ENCODE peak calls at places on chromosomes 11 and 22, in eight cellular contexts. One of them, this sample, is unnamed.

GRCh38 chr11:130897262-130898182 is 18.8 kb downstream of the SNX19 start:
- DNase-seq in transverse colon: peak; percentile 57
- DNase-seq in lower leg skin: peak; percentile 36
- DNase-seq in testis: peak; percentile 76
- DNase-seq in A549: peak; percentile 81
- DNase-seq in heart left ventricle: peak; percentile 83
- DNase-seq in endothelial cell of umbilical vein: peak; percentile 95
- DNase-seq in adrenal gland: peak; percentile 95
- DNase-seq in this sample: peak; percentile 87

GRCh38 chr11:128432926-128433325 is 154.4 kb downstream of the ETS1 start:
- DNase-seq in transverse colon: no peak
- DNase-seq in lower leg skin: no peak
- DNase-seq in testis: no peak
- DNase-seq in A549: no peak
- DNase-seq in heart left ventricle: no peak
- DNase-seq in endothelial cell of umbilical vein: no peak
- DNase-seq in adrenal gland: no peak
- DNase-seq in this sample: no peak

GRCh38 chr11:76371170-76371569 is 9.8 kb downstream of the THAP12 start:
- DNase-seq in transverse colon: no peak
- DNase-seq in lower leg skin: no peak
- DNase-seq in testis: no peak
- DNase-seq in A549: peak; percentile 61
- DNase-seq in heart left ventricle: no peak
- DNase-seq in endothelial cell of umbilical vein: peak; percentile 95
- DNase-seq in adrenal gland: peak; percentile 26
- DNase-seq in this sample: no peak

GRCh38 chr11:72573380-72573949 is 100.8 kb downstream of the PDE2A start:
- DNase-seq in transverse colon: peak; percentile 22
- DNase-seq in lower leg skin: no peak
- DNase-seq in testis: peak; percentile 41
- DNase-seq in A549: peak; percentile 47
- DNase-seq in heart left ventricle: no peak
- DNase-seq in endothelial cell of umbilical vein: peak; percentile 46
- DNase-seq in adrenal gland: peak; percentile 47
- DNase-seq in this sample: peak; percentile 41

GRCh38 chr22:36298601-36299000 is 45.7 kb downstream of the APOL1 start:
- DNase-seq in transverse colon: no peak
- DNase-seq in lower leg skin: no peak
- DNase-seq in testis: no peak
- DNase-seq in A549: no peak
- DNase-seq in heart left ventricle: no peak
- DNase-seq in endothelial cell of umbilical vein: no peak
- DNase-seq in adrenal gland: no peak
- DNase-seq in this sample: no peak

GRCh38 chr11:12159351-12160099 is 49.1 kb downstream of the MICAL2 start:
- DNase-seq in transverse colon: no peak
- DNase-seq in lower leg skin: no peak
- DNase-seq in testis: peak; percentile 53
- DNase-seq in A549: peak; percentile 59
- DNase-seq in heart left ventricle: no peak
- DNase-seq in endothelial cell of umbilical vein: peak; percentile 47
- DNase-seq in adrenal gland: no peak
- DNase-seq in this sample: no peak

GRCh38 chr11:37504066-37504611 is 906.1 kb upstream of the RAG2 start:
- DNase-seq in transverse colon: no peak
- DNase-seq in lower leg skin: no peak
- DNase-seq in testis: no peak
- DNase-seq in A549: no peak
- DNase-seq in heart left ventricle: no peak
- DNase-seq in endothelial cell of umbilical vein: no peak
- DNase-seq in adrenal gland: no peak
- DNase-seq in this sample: no peak

GRCh38 chr22:44368611-44369010 is 55.9 kb upstream of the SHISAL1 start:
- DNase-seq in transverse colon: no peak
- DNase-seq in lower leg skin: no peak
- DNase-seq in testis: no peak
- DNase-seq in A549: no peak
- DNase-seq in heart left ventricle: no peak
- DNase-seq in endothelial cell of umbilical vein: no peak
- DNase-seq in adrenal gland: no peak
- DNase-seq in this sample: peak; percentile 10

GRCh38 chr11:73797457-73797856 is 9.8 kb downstream of the MRPL48 start:
- DNase-seq in transverse colon: no peak
- DNase-seq in lower leg skin: no peak
- DNase-seq in testis: no peak
- DNase-seq in A549: no peak
- DNase-seq in heart left ventricle: no peak
- DNase-seq in endothelial cell of umbilical vein: no peak
- DNase-seq in adrenal gland: no peak
- DNase-seq in this sample: no peak

GRCh38 chr11:76291576-76292526 is 85.5 kb upstream of the WNT11 start:
- DNase-seq in transverse colon: no peak
- DNase-seq in lower leg skin: no peak
- DNase-seq in testis: no peak
- DNase-seq in A549: peak; percentile 10
- DNase-seq in heart left ventricle: no peak
- DNase-seq in endothelial cell of umbilical vein: no peak
- DNase-seq in adrenal gland: no peak
- DNase-seq in this sample: no peak

GRCh38 chr11:59182457-59183151 is 10.7 kb downstream of the DTX4 start:
- DNase-seq in transverse colon: peak; percentile 78
- DNase-seq in lower leg skin: no peak
- DNase-seq in testis: no peak
- DNase-seq in A549: peak; percentile 23
- DNase-seq in heart left ventricle: no peak
- DNase-seq in endothelial cell of umbilical vein: no peak
- DNase-seq in adrenal gland: no peak
- DNase-seq in this sample: no peak

GRCh38 chr11:120540744-120541143 is 29.2 kb downstream of the GRIK4 start:
- DNase-seq in transverse colon: no peak
- DNase-seq in lower leg skin: no peak
- DNase-seq in testis: no peak
- DNase-seq in A549: no peak
- DNase-seq in heart left ventricle: no peak
- DNase-seq in endothelial cell of umbilical vein: no peak
- DNase-seq in adrenal gland: no peak
- DNase-seq in this sample: no peak

GRCh38 chr11:20353829-20354434 is 9.6 kb upstream of the HTATIP2 start:
- DNase-seq in transverse colon: peak; percentile 45
- DNase-seq in lower leg skin: no peak
- DNase-seq in testis: peak; percentile 52
- DNase-seq in A549: peak; percentile 51
- DNase-seq in heart left ventricle: no peak
- DNase-seq in endothelial cell of umbilical vein: peak; percentile 55
- DNase-seq in adrenal gland: peak; percentile 56
- DNase-seq in this sample: no peak

GRCh38 chr11:81644239-81644840 is 1089.3 kb downstream of the FAM181B start:
- DNase-seq in transverse colon: no peak
- DNase-seq in lower leg skin: no peak
- DNase-seq in testis: peak; percentile 43
- DNase-seq in A549: peak; percentile 56
- DNase-seq in heart left ventricle: no peak
- DNase-seq in endothelial cell of umbilical vein: peak; percentile 2
- DNase-seq in adrenal gland: peak; percentile 38
- DNase-seq in this sample: no peak

GRCh38 chr11:95641506-95641905 is 148.1 kb downstream of the FAM76B start:
- DNase-seq in transverse colon: no peak
- DNase-seq in lower leg skin: no peak
- DNase-seq in testis: peak; percentile 14
- DNase-seq in A549: no peak
- DNase-seq in heart left ventricle: no peak
- DNase-seq in endothelial cell of umbilical vein: no peak
- DNase-seq in adrenal gland: peak; percentile 24
- DNase-seq in this sample: peak; percentile 80

GRCh38 chr11:74442601-74443000 is 24.7 kb downstream of the KCNE3 start:
- DNase-seq in transverse colon: no peak
- DNase-seq in lower leg skin: no peak
- DNase-seq in testis: no peak
- DNase-seq in A549: peak; percentile 42
- DNase-seq in heart left ventricle: no peak
- DNase-seq in endothelial cell of umbilical vein: no peak
- DNase-seq in adrenal gland: no peak
- DNase-seq in this sample: no peak

GRCh38 chr11:110838808-110839207 is 126.6 kb upstream of the ARHGAP20 start:
- DNase-seq in transverse colon: no peak
- DNase-seq in lower leg skin: no peak
- DNase-seq in testis: no peak
- DNase-seq in A549: no peak
- DNase-seq in heart left ventricle: no peak
- DNase-seq in endothelial cell of umbilical vein: no peak
- DNase-seq in adrenal gland: no peak
- DNase-seq in this sample: no peak

GRCh38 chr11:18046116-18046777 is at the start of gene TPH1:
- DNase-seq in transverse colon: peak; percentile 34
- DNase-seq in lower leg skin: no peak
- DNase-seq in testis: peak; percentile 57
- DNase-seq in A549: no peak
- DNase-seq in heart left ventricle: peak; percentile 22
- DNase-seq in endothelial cell of umbilical vein: no peak
- DNase-seq in adrenal gland: peak; percentile 58
- DNase-seq in this sample: no peak

GRCh38 chr11:28760676-28761390 is 652.6 kb downstream of the METTL15 start:
- DNase-seq in transverse colon: no peak
- DNase-seq in lower leg skin: no peak
- DNase-seq in testis: no peak
- DNase-seq in A549: no peak
- DNase-seq in heart left ventricle: no peak
- DNase-seq in endothelial cell of umbilical vein: no peak
- DNase-seq in adrenal gland: no peak
- DNase-seq in this sample: no peak

GRCh38 chr22:33519140-33519973 is 400.9 kb downstream of the LARGE1 start:
- DNase-seq in transverse colon: peak; percentile 22
- DNase-seq in lower leg skin: peak; percentile 31
- DNase-seq in testis: peak; percentile 54
- DNase-seq in A549: peak; percentile 71
- DNase-seq in heart left ventricle: peak; percentile 40
- DNase-seq in endothelial cell of umbilical vein: no peak
- DNase-seq in adrenal gland: peak; percentile 66
- DNase-seq in this sample: no peak
- TF ChIP-seq CTCF in transverse colon: peak; percentile 71
- TF ChIP-seq CTCF in lower leg skin: no peak
- TF ChIP-seq CTCF in testis: peak; percentile 55
- TF ChIP-seq CTCF in A549: peak; percentile 59
- TF ChIP-seq CTCF in heart left ventricle: peak; percentile 82
- TF ChIP-seq CTCF in endothelial cell of umbilical vein: peak; percentile 8
- TF ChIP-seq CTCF in adrenal gland: peak; percentile 69
- TF ChIP-seq CTCF in this sample: peak; percentile 61

DNA sequence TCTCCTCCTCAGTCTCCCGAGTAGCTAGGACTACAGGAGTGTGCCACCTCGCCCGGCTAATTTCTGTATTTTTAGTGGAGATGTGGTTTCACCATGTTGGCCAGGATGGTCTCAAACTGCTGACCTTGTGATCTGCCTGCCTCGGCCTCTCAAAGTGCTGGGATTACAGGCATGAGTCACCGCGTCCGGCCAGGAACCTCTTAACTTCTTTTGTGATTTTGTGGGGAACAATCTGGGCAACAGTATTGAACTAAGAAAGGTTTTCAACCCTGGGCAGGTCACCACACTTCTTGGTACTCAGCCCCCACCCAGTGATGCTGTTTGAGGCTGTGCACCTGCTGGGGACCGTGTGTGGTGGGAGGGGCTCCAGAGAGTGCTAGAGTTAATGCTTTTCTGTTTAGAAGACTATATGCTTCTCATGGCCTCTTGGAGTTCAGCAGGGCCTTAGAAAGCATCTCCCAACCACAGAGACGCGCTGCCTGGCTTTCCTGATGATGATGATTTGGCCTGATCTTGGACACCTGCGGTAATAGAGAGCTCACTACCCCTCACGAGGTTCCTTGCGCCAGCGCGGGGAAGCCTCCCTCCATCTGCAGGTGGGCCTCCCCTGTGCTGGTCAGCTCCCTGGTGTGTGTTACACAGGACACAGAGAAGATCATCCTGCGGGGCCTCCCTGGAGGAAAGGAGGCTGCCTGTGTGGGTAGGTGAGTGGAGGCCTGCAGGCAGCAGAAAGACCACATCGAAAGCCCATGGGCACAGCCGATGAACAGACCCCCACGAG is 1.2 kb downstream of the DENND6B start:
- DNase-seq in transverse colon: no peak
- DNase-seq in lower leg skin: no peak
- DNase-seq in testis: no peak
- DNase-seq in A549: no peak
- DNase-seq in heart left ventricle: peak; percentile 17
- DNase-seq in endothelial cell of umbilical vein: no peak
- DNase-seq in adrenal gland: no peak
- DNase-seq in this sample: no peak
- H3K4me3 ChIP-seq in transverse colon: no peak overlapping the region
- H3K4me3 ChIP-seq in lower leg skin: no peak overlapping the region
- H3K4me3 ChIP-seq in testis: peak overlapping the region; percentile 57
- H3K4me3 ChIP-seq in A549: peak overlapping the region; percentile 92
- H3K4me3 ChIP-seq in heart left ventricle: peak overlapping the region; percentile 82
- H3K4me3 ChIP-seq in endothelial cell of umbilical vein: no peak overlapping the region
- H3K4me3 ChIP-seq in adrenal gland: no peak overlapping the region
- H3K4me3 ChIP-seq in this sample: no peak overlapping the region

GRCh38 chr11:10695821-10696220 is 2.3 kb upstream of the IRAG1 start:
- DNase-seq in transverse colon: no peak
- DNase-seq in lower leg skin: no peak
- DNase-seq in testis: no peak
- DNase-seq in A549: no peak
- DNase-seq in heart left ventricle: no peak
- DNase-seq in endothelial cell of umbilical vein: no peak
- DNase-seq in adrenal gland: no peak
- DNase-seq in this sample: no peak

GRCh38 chr11:10696797-10697620 is 3.5 kb upstream of the IRAG1 start:
- DNase-seq in transverse colon: no peak
- DNase-seq in lower leg skin: no peak
- DNase-seq in testis: no peak
- DNase-seq in A549: no peak
- DNase-seq in heart left ventricle: peak; percentile 33
- DNase-seq in endothelial cell of umbilical vein: no peak
- DNase-seq in adrenal gland: no peak
- DNase-seq in this sample: no peak

GRCh38 chr11:10692716-10693115 is 839 bp downstream of the IRAG1 start:
- DNase-seq in transverse colon: no peak
- DNase-seq in lower leg skin: no peak
- DNase-seq in testis: no peak
- DNase-seq in A549: no peak
- DNase-seq in heart left ventricle: no peak
- DNase-seq in endothelial cell of umbilical vein: no peak
- DNase-seq in adrenal gland: no peak
- DNase-seq in this sample: no peak

GRCh38 chr11:10694481-10695239 is 1.1 kb upstream of the IRAG1 start:
- DNase-seq in transverse colon: no peak
- DNase-seq in lower leg skin: no peak
- DNase-seq in testis: no peak
- DNase-seq in A549: no peak
- DNase-seq in heart left ventricle: no peak
- DNase-seq in endothelial cell of umbilical vein: no peak
- DNase-seq in adrenal gland: no peak
- DNase-seq in this sample: no peak

GRCh38 chr11:10693509-10694071 is at the start of gene IRAG1:
- DNase-seq in transverse colon: peak; percentile 37
- DNase-seq in lower leg skin: peak; percentile 18
- DNase-seq in testis: peak; percentile 67
- DNase-seq in A549: no peak
- DNase-seq in heart left ventricle: peak; percentile 68
- DNase-seq in endothelial cell of umbilical vein: no peak
- DNase-seq in adrenal gland: no peak
- DNase-seq in this sample: no peak
- TF ChIP-seq POLR2A in transverse colon: peak; percentile 36
- TF ChIP-seq POLR2A in lower leg skin: no peak
- TF ChIP-seq POLR2A in testis: peak; percentile 21
- TF ChIP-seq POLR2A in A549: no peak
- TF ChIP-seq POLR2A in heart left ventricle: no peak
- TF ChIP-seq POLR2A in endothelial cell of umbilical vein: no peak
- TF ChIP-seq POLR2A in adrenal gland: no peak
- TF ChIP-seq POLR2A in this sample: no peak

GRCh38 chr11:47204633-47204989 is 10.2 kb upstream of the DDB2 start:
- DNase-seq in transverse colon: no peak
- DNase-seq in lower leg skin: no peak
- DNase-seq in testis: no peak
- DNase-seq in A549: peak; percentile 28
- DNase-seq in heart left ventricle: no peak
- DNase-seq in endothelial cell of umbilical vein: no peak
- DNase-seq in adrenal gland: no peak
- DNase-seq in this sample: no peak
- TF ChIP-seq CTCF in transverse colon: no peak
- TF ChIP-seq CTCF in lower leg skin: no peak
- TF ChIP-seq CTCF in testis: no peak
- TF ChIP-seq CTCF in A549: no peak
- TF ChIP-seq CTCF in heart left ventricle: no peak
- TF ChIP-seq CTCF in endothelial cell of umbilical vein: no peak
- TF ChIP-seq CTCF in adrenal gland: no peak
- TF ChIP-seq CTCF in this sample: no peak

This sample was measured in right lobe of liver.